ENCODE peak calls at places on chromosomes 4 and X, in five cellular contexts. One of them, this sample, is unnamed.

GRCh38 chrX:40780123-40780522 is 44.8 kb upstream of the MED14 start:
- DNase-seq in HepG2: no peak
- DNase-seq in NT2/D1: no peak
- DNase-seq in GM12878: no peak
- DNase-seq in H1: no peak
- DNase-seq in this sample: no peak

GRCh38 chr4:4254666-4255065 is 6.6 kb upstream of the TMEM128 start:
- DNase-seq in HepG2: peak; percentile 34
- DNase-seq in NT2/D1: no peak
- DNase-seq in GM12878: no peak
- DNase-seq in H1: no peak
- DNase-seq in this sample: no peak

GRCh38 chr4:1008840-1009646 is 2.4 kb upstream of the FGFRL1 start:
- DNase-seq in HepG2: no peak
- DNase-seq in NT2/D1: no peak
- DNase-seq in GM12878: no peak
- DNase-seq in H1: no peak
- DNase-seq in this sample: no peak

GRCh38 chr4:7673111-7673510 is 238.4 kb upstream of the PSAPL1 start:
- DNase-seq in HepG2: peak; percentile 45
- DNase-seq in NT2/D1: no peak
- DNase-seq in GM12878: no peak
- DNase-seq in H1: no peak
- DNase-seq in this sample: no peak

GRCh38 chrX:47068720-47069119 is 9.5 kb upstream of the RGN start:
- DNase-seq in HepG2: peak; percentile 53
- DNase-seq in NT2/D1: no peak
- DNase-seq in GM12878: no peak
- DNase-seq in H1: no peak
- DNase-seq in this sample: no peak

GRCh38 chr4:7256989-7257810 is 64.9 kb downstream of the SORCS2 start:
- DNase-seq in HepG2: no peak
- DNase-seq in NT2/D1: no peak
- DNase-seq in GM12878: no peak
- DNase-seq in H1: no peak
- DNase-seq in this sample: no peak

GRCh38 chrX:31038585-31039326 is 33.1 kb downstream of the FTHL17 start:
- DNase-seq in HepG2: peak; percentile 16
- DNase-seq in NT2/D1: peak; percentile 13
- DNase-seq in GM12878: no peak
- DNase-seq in H1: no peak
- DNase-seq in this sample: peak; percentile 42

GRCh38 chrX:39460491-39460890 is 637.3 kb downstream of the BCOR start:
- DNase-seq in HepG2: no peak
- DNase-seq in NT2/D1: no peak
- DNase-seq in GM12878: no peak
- DNase-seq in H1: no peak
- DNase-seq in this sample: no peak

GRCh38 chr4:7733801-7734650 is 205.6 kb downstream of the AFAP1 start:
- DNase-seq in HepG2: no peak
- DNase-seq in NT2/D1: no peak
- DNase-seq in GM12878: no peak
- DNase-seq in H1: no peak
- DNase-seq in this sample: no peak

GRCh38 chr4:26317766-26318165 is 3.0 kb upstream of the RBPJ start:
- DNase-seq in HepG2: no peak
- DNase-seq in NT2/D1: no peak
- DNase-seq in GM12878: no peak
- DNase-seq in H1: no peak
- DNase-seq in this sample: no peak

GRCh38 chr4:41369680-41370079 is 113.0 kb downstream of the UCHL1 start:
- DNase-seq in HepG2: no peak
- DNase-seq in NT2/D1: no peak
- DNase-seq in GM12878: no peak
- DNase-seq in H1: no peak
- DNase-seq in this sample: no peak

GRCh38 chr4:144451771-144452170 is 194.2 kb upstream of the HHIP start:
- DNase-seq in HepG2: no peak
- DNase-seq in NT2/D1: no peak
- DNase-seq in GM12878: no peak
- DNase-seq in H1: no peak
- DNase-seq in this sample: no peak

GRCh38 chrX:132017431-132018185 is 5.5 kb upstream of the STK26 start:
- DNase-seq in HepG2: no peak
- DNase-seq in NT2/D1: no peak
- DNase-seq in GM12878: no peak
- DNase-seq in H1: no peak
- DNase-seq in this sample: no peak

GRCh38 chr4:111064342-111064993 is 441.6 kb upstream of the PITX2 start:
- DNase-seq in HepG2: no peak
- DNase-seq in NT2/D1: peak; percentile 32
- DNase-seq in GM12878: peak; percentile 2
- DNase-seq in H1: peak; percentile 23
- DNase-seq in this sample: no peak

GRCh38 chr4:112182604-112183003 is 37.4 kb downstream of the FAM241A start:
- DNase-seq in HepG2: peak; percentile 7
- DNase-seq in NT2/D1: no peak
- DNase-seq in GM12878: no peak
- DNase-seq in H1: no peak
- DNase-seq in this sample: no peak

GRCh38 chrX:54042609-54043010 is 1.7 kb downstream of the PHF8 start:
- DNase-seq in HepG2: peak; percentile 48
- DNase-seq in NT2/D1: peak; percentile 35
- DNase-seq in GM12878: no peak
- DNase-seq in H1: no peak
- DNase-seq in this sample: peak; percentile 56

GRCh38 chr4:27666943-27667342 is 806.3 kb downstream of the STIM2 start:
- DNase-seq in HepG2: no peak
- DNase-seq in NT2/D1: no peak
- DNase-seq in GM12878: no peak
- DNase-seq in H1: no peak
- DNase-seq in this sample: peak; percentile 6

GRCh38 chrX:40420899-40421729 is 159.7 kb upstream of the ATP6AP2 start:
- DNase-seq in HepG2: peak; percentile 13
- DNase-seq in NT2/D1: peak; percentile 28
- DNase-seq in GM12878: peak; percentile 63
- DNase-seq in H1: no peak
- DNase-seq in this sample: no peak

GRCh38 chr4:5998333-5998936 is 19.8 kb downstream of the C4orf50 start:
- DNase-seq in HepG2: peak; percentile 50
- DNase-seq in NT2/D1: peak; percentile 71
- DNase-seq in GM12878: no peak
- DNase-seq in H1: peak; percentile 38
- DNase-seq in this sample: peak; percentile 83

GRCh38 chrX:155998116-155998515 is 620 bp downstream of the IL9R start:
- DNase-seq in HepG2: no peak
- DNase-seq in NT2/D1: no peak
- DNase-seq in GM12878: no peak
- DNase-seq in H1: no peak
- DNase-seq in this sample: no peak

GRCh38 chrX:9775930-9776329 is 10.3 kb upstream of the GPR143 start:
- DNase-seq in HepG2: no peak
- DNase-seq in NT2/D1: no peak
- DNase-seq in GM12878: no peak
- DNase-seq in H1: no peak
- DNase-seq in this sample: no peak

GRCh38 chr4:168560184-168560834 is 63.5 kb downstream of the PALLD start:
- DNase-seq in HepG2: no peak
- DNase-seq in NT2/D1: no peak
- DNase-seq in GM12878: no peak
- DNase-seq in H1: no peak
- DNase-seq in this sample: no peak
- TF ChIP-seq SUZ12 in HepG2: no peak
- TF ChIP-seq SUZ12 in NT2/D1: no peak
- TF ChIP-seq SUZ12 in GM12878: no peak
- TF ChIP-seq SUZ12 in H1: no peak
- TF ChIP-seq SUZ12 in this sample: no peak

GRCh38 chrX:134607523-134607922 is 50.7 kb downstream of the PLAC1 start:
- DNase-seq in HepG2: no peak
- DNase-seq in NT2/D1: no peak
- DNase-seq in GM12878: no peak
- DNase-seq in H1: no peak
- DNase-seq in this sample: no peak

GRCh38 chrX:134608153-134608552 is 50.1 kb downstream of the PLAC1 start:
- DNase-seq in HepG2: no peak
- DNase-seq in NT2/D1: no peak
- DNase-seq in GM12878: no peak
- DNase-seq in H1: no peak
- DNase-seq in this sample: no peak

GRCh38 chrX:134602410-134602809 is 55.9 kb downstream of the PLAC1 start:
- DNase-seq in HepG2: no peak
- DNase-seq in NT2/D1: no peak
- DNase-seq in GM12878: no peak
- DNase-seq in H1: no peak
- DNase-seq in this sample: no peak

GRCh38 chrX:134603806-134604700 is 54.2 kb downstream of the PLAC1 start:
- DNase-seq in HepG2: no peak
- DNase-seq in NT2/D1: no peak
- DNase-seq in GM12878: no peak
- DNase-seq in H1: no peak
- DNase-seq in this sample: no peak

GRCh38 chrX:134604701-134605271 is 53.5 kb downstream of the PLAC1 start:
- DNase-seq in HepG2: no peak
- DNase-seq in NT2/D1: no peak
- DNase-seq in GM12878: no peak
- DNase-seq in H1: no peak
- DNase-seq in this sample: no peak
- TF ChIP-seq SUZ12 in HepG2: no peak
- TF ChIP-seq SUZ12 in NT2/D1: no peak
- TF ChIP-seq SUZ12 in GM12878: no peak
- TF ChIP-seq SUZ12 in H1: no peak
- TF ChIP-seq SUZ12 in this sample: no peak

GRCh38 chr4:156798438-156798837 is 173.2 kb downstream of the PDGFC start:
- DNase-seq in HepG2: no peak
- DNase-seq in NT2/D1: no peak
- DNase-seq in GM12878: no peak
- DNase-seq in H1: no peak
- DNase-seq in this sample: no peak

GRCh38 chr4:156795727-156796126 is 175.9 kb downstream of the PDGFC start:
- DNase-seq in HepG2: no peak
- DNase-seq in NT2/D1: no peak
- DNase-seq in GM12878: no peak
- DNase-seq in H1: no peak
- DNase-seq in this sample: no peak

GRCh38 chr4:156803056-156803455 is 168.5 kb downstream of the PDGFC start:
- DNase-seq in HepG2: no peak
- DNase-seq in NT2/D1: no peak
- DNase-seq in GM12878: no peak
- DNase-seq in H1: no peak
- DNase-seq in this sample: no peak

GRCh38 chr4:156800463-156800862 is 171.1 kb downstream of the PDGFC start:
- DNase-seq in HepG2: no peak
- DNase-seq in NT2/D1: no peak
- DNase-seq in GM12878: no peak
- DNase-seq in H1: no peak
- DNase-seq in this sample: no peak

DNA sequence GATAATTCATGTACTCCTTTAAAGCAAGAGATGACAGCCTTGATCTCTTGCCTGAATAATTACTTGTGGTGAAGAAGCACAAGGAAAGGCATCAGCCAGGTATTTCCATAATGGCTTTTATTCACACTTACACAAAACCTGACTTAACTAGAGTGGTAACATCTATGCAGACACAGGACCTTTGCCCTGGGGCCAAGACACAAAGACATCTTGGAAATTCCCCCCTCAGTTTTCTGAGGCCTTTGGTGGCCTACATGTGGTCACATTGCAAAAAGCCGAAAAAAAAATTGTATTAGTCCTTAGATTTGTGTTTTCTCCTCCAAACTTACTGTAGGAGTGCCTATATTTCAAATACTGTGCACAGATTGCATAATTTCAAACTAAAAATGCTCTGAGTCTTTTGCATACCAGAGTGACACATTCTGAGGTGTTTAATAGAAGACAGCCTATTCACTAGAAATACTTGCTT is 172.4 kb downstream of the PDGFC start:
- DNase-seq in HepG2: no peak
- DNase-seq in NT2/D1: peak; percentile 3
- DNase-seq in GM12878: no peak
- DNase-seq in H1: no peak
- DNase-seq in this sample: no peak
- TF ChIP-seq SUZ12 in HepG2: no peak
- TF ChIP-seq SUZ12 in NT2/D1: no peak
- TF ChIP-seq SUZ12 in GM12878: no peak
- TF ChIP-seq SUZ12 in H1: no peak
- TF ChIP-seq SUZ12 in this sample: no peak

DNA sequence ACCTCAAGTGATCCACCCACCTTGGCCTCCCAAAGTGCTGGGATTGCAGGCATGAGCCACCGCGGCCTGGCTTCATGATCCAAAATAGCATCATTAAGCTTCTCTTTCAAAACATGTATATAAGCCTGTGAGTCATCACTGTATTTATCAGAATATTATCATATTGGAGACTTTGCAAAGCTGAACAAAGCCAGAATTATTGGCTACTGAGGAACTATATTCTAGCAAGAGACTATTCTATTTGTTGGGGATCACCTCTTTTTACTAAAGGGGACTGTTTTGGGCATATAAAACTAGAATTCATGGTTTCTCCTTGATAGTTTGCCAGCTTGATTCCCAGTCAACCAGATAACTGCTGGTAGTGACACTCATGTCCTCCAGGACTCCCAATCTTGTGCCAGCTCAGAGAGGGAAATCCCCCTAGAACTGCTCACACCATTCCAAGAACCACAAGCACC is 40.1 kb downstream of the TET2 start:
- DNase-seq in HepG2: no peak
- DNase-seq in NT2/D1: no peak
- DNase-seq in GM12878: no peak
- DNase-seq in H1: no peak
- DNase-seq in this sample: no peak
- TF ChIP-seq SUZ12 in HepG2: no peak
- TF ChIP-seq SUZ12 in NT2/D1: no peak
- TF ChIP-seq SUZ12 in GM12878: no peak
- TF ChIP-seq SUZ12 in H1: no peak
- TF ChIP-seq SUZ12 in this sample: no peak

GRCh38 chr4:147717878-147718277 is 14.0 kb upstream of the ARHGAP10 start:
- DNase-seq in HepG2: no peak
- DNase-seq in NT2/D1: no peak
- DNase-seq in GM12878: no peak
- DNase-seq in H1: no peak
- DNase-seq in this sample: no peak

GRCh38 chr4:147724468-147725201 is 7.3 kb upstream of the ARHGAP10 start:
- DNase-seq in HepG2: no peak
- DNase-seq in NT2/D1: no peak
- DNase-seq in GM12878: no peak
- DNase-seq in H1: no peak
- DNase-seq in this sample: no peak

GRCh38 chr4:147727476-147728028 is 4.3 kb upstream of the ARHGAP10 start:
- DNase-seq in HepG2: no peak
- DNase-seq in NT2/D1: no peak
- DNase-seq in GM12878: no peak
- DNase-seq in H1: no peak
- DNase-seq in this sample: no peak

GRCh38 chr4:147725673-147726072 is 6.2 kb upstream of the ARHGAP10 start:
- DNase-seq in HepG2: no peak
- DNase-seq in NT2/D1: no peak
- DNase-seq in GM12878: no peak
- DNase-seq in H1: no peak
- DNase-seq in this sample: no peak

GRCh38 chr4:147723316-147723715 is 8.6 kb upstream of the ARHGAP10 start:
- DNase-seq in HepG2: peak; percentile 21
- DNase-seq in NT2/D1: no peak
- DNase-seq in GM12878: no peak
- DNase-seq in H1: no peak
- DNase-seq in this sample: peak; percentile 44
- TF ChIP-seq SUZ12 in HepG2: no peak
- TF ChIP-seq SUZ12 in NT2/D1: no peak
- TF ChIP-seq SUZ12 in GM12878: no peak
- TF ChIP-seq SUZ12 in H1: no peak
- TF ChIP-seq SUZ12 in this sample: no peak

This sample was measured in HEK293T.